ENCODE peak calls at places on chromosomes 16 and 17, in seven cellular contexts. K is memory B cell, R is mucosa of gallbladder, A is cardiac fibroblast, V is NCI-H1105 treated with DMSO at 0.1 percent for 48 hours, Z is progenitor cell of endocrine pancreas, N is body of pancreas. C is an unnamed sample.
A peak's percentile ranks its signal among the peaks of the same experiment; 100 is the strongest.

GRCh38 chr17:60678118-60678444 is 430 bp downstream of the BCAS3 start:
- DNase-seq in N (no peak), V (no peak), A (no peak), R (no peak), Z (no peak), K (no peak), C (no peak)

GRCh38 chr17:43967251-43967875 is 13.6 kb upstream of the PYY start:
- DNase-seq in V (no peak), Z (no peak), A (no peak), K (no peak), R (no peak), N (no peak), C (no peak)

GRCh38 chr17:38789185-38789584 is 10.2 kb downstream of the PIP4K2B start:
- DNase-seq in Z (no peak), K (no peak), N (no peak), A (peak; percentile 8), V (no peak), R (no peak), C (no peak)

GRCh38 chr16:67391424-67392300 is 1.6 kb downstream of the TPPP3 start:
- DNase-seq in K (no peak), A (no peak), Z (no peak), N (no peak), R (no peak), V (peak; percentile 24), C (no peak)

GRCh38 chr16:72072514-72073342 is 9.7 kb downstream of the HPR start:
- DNase-seq in V (no peak), A (peak; percentile 85), K (no peak), Z (no peak), N (peak; percentile 31), R (peak; percentile 38), C (no peak)

GRCh38 chr17:42702446-42702845 is 20.1 kb downstream of the CNTNAP1 start:
- DNase-seq in R (no peak), K (no peak), N (no peak), A (no peak), Z (no peak), V (no peak), C (no peak)

GRCh38 chr17:65902831-65903549 is 288.9 kb downstream of the CEP112 start:
- DNase-seq in Z (no peak), R (no peak), A (no peak), N (peak; percentile 43), K (no peak), V (no peak), C (no peak)

GRCh38 chr17:75486151-75486550 is 29.2 kb downstream of the CASKIN2 start:
- DNase-seq in Z (no peak), V (no peak), K (no peak), A (no peak), N (no peak), R (no peak), C (no peak)

GRCh38 chr16:17470871-17471744 is at the start of gene XYLT1:
- DNase-seq in R (no peak), N (peak; percentile 74), Z (peak; percentile 38), A (peak; percentile 78), V (peak; percentile 36), K (peak; percentile 28), C (peak; percentile 73)

GRCh38 chr16:57892041-57892440 is 78.9 kb downstream of the CNGB1 start:
- DNase-seq in R (no peak), A (no peak), N (no peak), Z (no peak), K (no peak), V (no peak), C (no peak)

GRCh38 chr17:33983824-33984574 is 271.1 kb upstream of the CCL2 start:
- DNase-seq in V (no peak), Z (no peak), K (no peak), N (no peak), R (no peak), A (no peak), C (no peak)

C was measured in transverse colon.